ENCODE peak calls at places on chromosomes 11 and 22, in six cellular contexts. H is lower leg skin, Y is OCI-LY7, R is SK-N-SH, Z is fibroblast of mammary gland, V is thoracic aorta. X is an unnamed sample.

GRCh38 chr11:100576044-100577021 is 110.8 kb upstream of the ARHGAP42 start:
- DNase-seq in Y (peak), V (no peak), H (no peak), R (peak), Z (peak), X (peak)

GRCh38 chr11:117950999-117951961 is 22.1 kb upstream of the TMPRSS13 start:
- DNase-seq in Z (no peak), Y (peak), H (no peak), R (no peak), V (no peak), X (no peak)

GRCh38 chr11:86497310-86497709 is 122.6 kb downstream of the CCDC81 start:
- DNase-seq in H (no peak), V (no peak), R (no peak), Z (peak), Y (no peak), X (peak)

GRCh38 chr11:62497132-62497915 is 49.3 kb downstream of the AHNAK start:
- DNase-seq in Z (peak), V (no peak), Y (peak), R (peak), H (peak), X (peak)

GRCh38 chr11:87030458-87031054 is 7.2 kb upstream of the TMEM135 start:
- DNase-seq in Z (no peak), Y (no peak), H (no peak), V (no peak), R (no peak), X (peak)

GRCh38 chr11:33438311-33438710 is 181.1 kb downstream of the HIPK3 start:
- DNase-seq in Z (no peak), H (no peak), Y (no peak), R (no peak), V (no peak), X (no peak)

GRCh38 chr11:67405196-67405567 is 1.3 kb downstream of the TBC1D10C start:
- DNase-seq in H (no peak), V (no peak), R (no peak), Z (no peak), Y (no peak), X (no peak)

GRCh38 chr11:8721740-8722139 is 39.1 kb downstream of the RPL27A start:
- DNase-seq in Z (no peak), V (no peak), R (no peak), Y (no peak), H (no peak), X (no peak)

GRCh38 chr11:119491753-119492455 is 68.9 kb upstream of the THY1 start:
- DNase-seq in R (no peak), V (no peak), Z (peak), Y (no peak), H (no peak), X (peak)

GRCh38 chr11:44623716-44624491 is 58.4 kb downstream of the CD82 start:
- DNase-seq in Z (no peak), H (peak), V (peak), R (no peak), Y (no peak), X (no peak)

DNA sequence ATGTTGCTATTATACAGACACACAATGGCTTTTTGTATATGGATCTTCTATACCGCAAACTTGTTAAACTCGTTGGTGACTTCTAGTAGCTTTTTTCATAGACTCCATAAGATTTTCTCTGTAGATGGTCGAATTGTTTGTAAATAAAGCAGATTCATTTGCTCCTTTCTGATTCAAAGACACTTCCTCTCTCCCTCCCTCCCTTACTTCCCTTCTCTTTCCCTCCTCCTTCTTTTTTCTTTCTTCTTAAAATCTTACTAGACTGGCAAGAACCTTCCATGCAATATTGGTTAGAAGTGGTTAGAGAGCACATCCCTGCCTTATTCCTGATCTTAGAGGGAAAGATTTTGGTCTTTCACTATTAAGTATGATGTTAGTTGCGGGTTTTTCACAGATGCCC is 36.4 kb downstream of the MYEOV start:
- DNase-seq in Y (no peak), R (no peak), V (no peak), H (no peak), Z (no peak), X (no peak)
- H3K4me3 ChIP-seq in Y (no peak), R (no peak), V (no peak), H (no peak), Z (no peak), X (no peak)

GRCh38 chr22:22397292-22397870 is 111.2 kb downstream of the ZNF280B start:
- DNase-seq in R (no peak), V (no peak), H (no peak), Y (peak), Z (peak), X (peak)
- TF ChIP-seq CTCF in R (no peak), V (no peak), H (no peak), Y (peak), Z (peak), X (peak)

GRCh38 chr11:60955566-60955965 is 3.6 kb upstream of the SLC15A3 start:
- DNase-seq in H (no peak), Y (no peak), V (no peak), R (no peak), Z (no peak), X (no peak)
- H3K4me3 ChIP-seq in H (no peak), Y (no peak), V (no peak), R (no peak), Z (no peak), X (no peak)

DNA sequence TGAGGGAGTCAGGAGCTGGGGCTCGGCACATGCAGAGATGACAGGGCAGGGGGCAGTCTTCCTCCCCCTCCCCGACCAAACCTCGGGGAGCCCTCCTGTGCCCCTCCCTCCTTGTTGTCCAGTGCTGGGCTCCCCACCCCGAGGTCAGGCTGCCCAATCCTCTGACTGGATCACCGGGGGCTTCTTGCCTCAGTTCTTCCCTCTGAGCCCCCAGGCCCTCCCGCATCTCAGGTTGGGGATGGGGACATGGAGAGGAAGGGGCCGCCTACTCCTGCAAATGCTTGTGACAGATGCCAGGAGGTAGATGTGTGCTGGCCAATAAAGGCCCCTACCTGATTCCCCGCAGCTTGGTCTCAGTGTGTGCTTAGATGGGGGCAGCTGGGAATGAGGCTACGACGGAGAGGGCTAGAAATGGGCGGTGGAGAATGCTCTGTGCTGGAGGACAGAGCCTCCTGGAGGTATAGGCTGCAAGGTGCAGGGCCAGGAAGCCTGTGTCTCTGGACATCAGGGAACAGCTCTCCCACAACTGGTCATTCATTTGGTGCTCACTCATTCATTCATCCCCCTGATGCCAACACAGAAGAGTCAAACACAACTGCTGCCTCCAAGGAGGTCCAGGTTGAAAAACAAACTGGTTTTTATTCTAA is 8.4 kb downstream of the RHBDD3 start:
- DNase-seq in V (no peak), H (no peak), Y (no peak), Z (no peak), R (peak), X (peak)
- TF ChIP-seq CTCF in V (no peak), H (no peak), Y (no peak), Z (peak), R (no peak), X (peak)

GRCh38 chr11:111378185-111378772 is 796 bp downstream of the POU2AF1 start:
- DNase-seq in R (no peak), V (no peak), Y (peak), H (no peak), Z (no peak), X (no peak)
- H3K4me3 ChIP-seq in R (no peak), V (no peak), Y (peak), H (no peak), Z (no peak), X (no peak)

GRCh38 chr11:65251476-65251875 is 10.3 kb upstream of the POLA2 start:
- DNase-seq in H (no peak), R (no peak), Z (peak), V (no peak), Y (no peak), X (peak)
- TF ChIP-seq CTCF in H (no peak), R (no peak), Z (no peak), V (no peak), Y (no peak), X (peak)

DNA sequence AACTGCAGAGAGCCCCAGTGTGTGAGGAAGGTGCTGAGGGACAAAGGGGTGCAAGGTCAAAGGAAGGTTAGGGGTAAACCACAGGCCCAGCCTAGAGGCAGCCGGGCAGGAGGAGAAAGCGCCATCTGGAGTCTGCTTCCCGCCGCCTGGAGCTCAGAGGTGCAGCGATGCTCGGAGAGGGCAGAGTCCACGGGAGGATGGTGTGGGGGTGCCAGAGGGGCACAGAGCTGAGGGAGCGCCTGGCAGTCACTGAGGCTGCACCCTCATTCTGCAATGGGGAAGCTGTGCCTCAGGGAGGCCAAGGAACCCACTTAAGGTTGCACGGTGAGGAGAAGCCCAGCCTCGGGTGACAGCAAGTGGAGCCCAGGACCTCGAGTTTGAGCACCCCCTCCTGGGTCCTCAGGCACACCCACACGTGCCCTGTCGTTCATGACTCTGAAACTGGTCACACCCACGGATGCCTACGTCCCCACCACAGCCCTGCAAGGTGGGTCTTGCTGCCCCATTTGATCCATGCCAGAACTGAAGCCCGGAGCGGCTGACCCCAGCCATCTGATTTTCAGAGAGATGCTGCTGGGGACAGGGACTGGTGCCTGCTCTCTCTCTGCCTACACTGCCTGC is 1.6 kb downstream of the IL2RB start:
- DNase-seq in V (no peak), R (no peak), Y (no peak), H (no peak), Z (no peak), X (no peak)
- H3K4me3 ChIP-seq in V (no peak), R (no peak), Y (no peak), H (no peak), Z (no peak), X (no peak)

DNA sequence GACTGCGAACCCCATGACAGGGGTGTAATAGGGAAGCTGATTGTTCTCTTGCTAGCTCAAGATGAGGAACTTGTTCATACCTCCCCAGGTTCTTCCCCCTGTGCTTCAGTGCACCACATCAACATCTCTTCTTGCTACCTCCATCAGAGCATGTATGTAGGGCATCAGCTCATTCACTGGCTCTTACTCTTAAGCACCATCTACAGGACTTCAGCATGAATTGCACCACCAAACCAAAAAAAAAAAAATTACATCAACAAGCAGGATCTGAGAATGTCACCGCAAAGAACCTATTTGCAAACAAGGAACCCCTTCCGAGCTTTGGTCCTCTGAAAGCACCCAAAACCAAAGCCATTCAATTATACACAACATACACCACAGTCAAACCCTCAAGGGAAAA is 2226.5 kb upstream of the RAG2 start:
- DNase-seq in R (peak), Z (no peak), H (no peak), Y (no peak), V (no peak), X (peak)
- TF ChIP-seq CTCF in R (peak), Z (no peak), H (no peak), Y (peak), V (no peak), X (peak)

GRCh38 chr11:66328307-66329144 is 7.7 kb downstream of the RIN1 start:
- DNase-seq in H (peak), Y (peak), V (no peak), R (peak), Z (peak), X (peak)
- H3K4me3 ChIP-seq in H (no peak), Y (peak), V (peak), R (no peak), Z (no peak), X (no peak)

DNA sequence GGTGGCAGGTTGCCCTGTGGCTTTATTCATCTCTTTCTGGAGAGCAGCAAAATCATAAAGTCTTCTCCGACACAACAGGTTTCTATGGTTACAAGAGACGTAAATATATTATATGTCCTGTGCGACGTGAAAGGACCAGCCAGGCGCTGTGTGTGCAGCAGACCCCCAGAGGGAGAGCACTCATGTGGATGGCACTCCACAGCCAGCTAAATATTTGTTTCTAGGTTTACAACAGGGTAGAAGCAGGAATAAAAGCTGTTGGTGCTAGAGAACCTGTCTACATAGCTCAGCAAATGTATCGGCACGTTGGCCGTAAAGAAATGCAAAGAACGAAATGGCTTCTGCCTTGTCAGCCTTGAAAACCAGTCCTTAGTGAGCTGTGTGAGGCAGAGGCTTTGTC is 133.8 kb upstream of the PITPNB start:
- DNase-seq in Z (no peak), H (no peak), V (no peak), R (no peak), Y (no peak), X (no peak)
- TF ChIP-seq CTCF in Z (no peak), H (no peak), V (no peak), R (no peak), Y (no peak), X (no peak)

X was measured in choroid plexus epithelial cell.